ENCODE peak calls at places on chromosomes 4 and X, in seven cellular contexts. O is HepG2, W is H1, G is A549, C is IMR-90, Y is K562, P is SK-N-SH. H is an unnamed sample.

GRCh38 chrX:145803508-145803907 is 14.1 kb upstream of the SLITRK2 start:
- DNase-seq in O (no peak), W (no peak), G (no peak), C (no peak), Y (no peak), P (no peak), H (no peak)

GRCh38 chr4:111512081-111512774 is 633.0 kb upstream of the FAM241A start:
- DNase-seq in O (no peak), W (no peak), G (peak; percentile 71), C (peak; percentile 95), Y (no peak), P (no peak), H (no peak)

GRCh38 chrX:63967541-63967940 is 182.5 kb upstream of the ARHGEF9 start:
- DNase-seq in O (no peak), W (no peak), G (no peak), C (no peak), Y (no peak), P (no peak), H (no peak)

GRCh38 chrX:130975947-130976346 is 72.9 kb upstream of the ENOX2 start:
- DNase-seq in O (peak; percentile 24), W (peak; percentile 45), G (peak; percentile 57), C (peak; percentile 48), Y (peak; percentile 37), P (peak; percentile 39), H (peak; percentile 27)

GRCh38 chr4:25212822-25213221 is 21.0 kb upstream of the PI4K2B start:
- DNase-seq in O (no peak), W (no peak), G (no peak), C (no peak), Y (no peak), P (no peak), H (no peak)

GRCh38 chr4:38266616-38267015 is 306.4 kb downstream of the PTTG2 start:
- DNase-seq in O (peak; percentile 6), W (no peak), G (no peak), C (peak; percentile 48), Y (peak; percentile 15), P (no peak), H (no peak)

GRCh38 chr4:41216294-41217019 is 2.1 kb upstream of the APBB2 start:
- DNase-seq in O (peak; percentile 84), W (peak; percentile 91), G (peak; percentile 87), C (peak; percentile 57), Y (peak; percentile 75), P (peak; percentile 91), H (peak; percentile 80)

GRCh38 chr4:6250235-6250983 is 19.2 kb upstream of the WFS1 start:
- DNase-seq in O (peak; percentile 67), W (peak; percentile 62), G (peak; percentile 62), C (peak; percentile 59), Y (peak; percentile 63), P (peak; percentile 76), H (peak; percentile 43)

GRCh38 chr4:37246891-37247290 is 2.3 kb downstream of the NWD2 start:
- DNase-seq in O (no peak), W (no peak), G (no peak), C (no peak), Y (no peak), P (no peak), H (no peak)

GRCh38 chr4:2935762-2936743 is 27.2 kb downstream of the NOP14 start:
- DNase-seq in O (no peak), W (no peak), G (peak; percentile 40), C (no peak), Y (no peak), P (no peak), H (no peak)

GRCh38 chr4:159097785-159098184 is 5.1 kb upstream of the RAPGEF2 start:
- DNase-seq in O (no peak), W (no peak), G (peak; percentile 3), C (no peak), Y (no peak), P (no peak), H (no peak)

GRCh38 chr4:75696036-75696435 is 22.8 kb upstream of the G3BP2 start:
- DNase-seq in O (no peak), W (no peak), G (no peak), C (no peak), Y (no peak), P (no peak), H (no peak)

GRCh38 chrX:7253565-7253964 is 105.6 kb upstream of the PUDP start:
- DNase-seq in O (no peak), W (no peak), G (no peak), C (no peak), Y (no peak), P (no peak), H (no peak)

GRCh38 chr4:26748805-26749204 is 111.8 kb upstream of the STIM2 start:
- DNase-seq in O (no peak), W (no peak), G (no peak), C (no peak), Y (no peak), P (no peak), H (no peak)

GRCh38 chr4:84158670-84159069 is 340.4 kb downstream of the NKX6-1 start:
- DNase-seq in O (no peak), W (no peak), G (no peak), C (no peak), Y (no peak), P (no peak), H (no peak)

GRCh38 chr4:5836943-5837342 is 55.9 kb downstream of the CRMP1 start:
- DNase-seq in O (peak; percentile 46), W (no peak), G (no peak), C (no peak), Y (no peak), P (no peak), H (no peak)

GRCh38 chr4:71186566-71187398 is 152.0 kb upstream of the SLC4A4 start:
- DNase-seq in O (no peak), W (no peak), G (peak; percentile 33), C (peak; percentile 53), Y (no peak), P (peak; percentile 61), H (peak; percentile 57)

GRCh38 chrX:56233100-56233499 is 944 bp downstream of the KLF8 start:
- DNase-seq in O (no peak), W (peak; percentile 43), G (no peak), C (no peak), Y (no peak), P (no peak), H (no peak)

GRCh38 chr4:26141916-26142638 is 178.7 kb upstream of the RBPJ start:
- DNase-seq in O (no peak), W (no peak), G (no peak), C (peak; percentile 83), Y (no peak), P (no peak), H (no peak)

GRCh38 chr4:78558421-78558820 is 6.9 kb downstream of the ANXA3 start:
- DNase-seq in O (no peak), W (no peak), G (no peak), C (no peak), Y (no peak), P (no peak), H (no peak)

GRCh38 chr4:78562687-78563086 is 11.1 kb downstream of the ANXA3 start:
- DNase-seq in O (no peak), W (no peak), G (no peak), C (no peak), Y (no peak), P (no peak), H (no peak)

GRCh38 chr4:78557841-78558240 is 6.3 kb downstream of the ANXA3 start:
- DNase-seq in O (no peak), W (no peak), G (no peak), C (no peak), Y (no peak), P (no peak), H (no peak)

GRCh38 chr4:78561677-78562076 is 10.1 kb downstream of the ANXA3 start:
- DNase-seq in O (peak; percentile 21), W (no peak), G (no peak), C (no peak), Y (no peak), P (no peak), H (no peak)

GRCh38 chr4:78560296-78560963 is 8.9 kb downstream of the ANXA3 start:
- DNase-seq in O (no peak), W (no peak), G (peak; percentile 71), C (peak; percentile 94), Y (no peak), P (no peak), H (no peak)
- TF ChIP-seq USF2 in O (no peak), W (no peak), G (no peak), C (no peak), Y (no peak), P (no peak), H (no peak)

DNA sequence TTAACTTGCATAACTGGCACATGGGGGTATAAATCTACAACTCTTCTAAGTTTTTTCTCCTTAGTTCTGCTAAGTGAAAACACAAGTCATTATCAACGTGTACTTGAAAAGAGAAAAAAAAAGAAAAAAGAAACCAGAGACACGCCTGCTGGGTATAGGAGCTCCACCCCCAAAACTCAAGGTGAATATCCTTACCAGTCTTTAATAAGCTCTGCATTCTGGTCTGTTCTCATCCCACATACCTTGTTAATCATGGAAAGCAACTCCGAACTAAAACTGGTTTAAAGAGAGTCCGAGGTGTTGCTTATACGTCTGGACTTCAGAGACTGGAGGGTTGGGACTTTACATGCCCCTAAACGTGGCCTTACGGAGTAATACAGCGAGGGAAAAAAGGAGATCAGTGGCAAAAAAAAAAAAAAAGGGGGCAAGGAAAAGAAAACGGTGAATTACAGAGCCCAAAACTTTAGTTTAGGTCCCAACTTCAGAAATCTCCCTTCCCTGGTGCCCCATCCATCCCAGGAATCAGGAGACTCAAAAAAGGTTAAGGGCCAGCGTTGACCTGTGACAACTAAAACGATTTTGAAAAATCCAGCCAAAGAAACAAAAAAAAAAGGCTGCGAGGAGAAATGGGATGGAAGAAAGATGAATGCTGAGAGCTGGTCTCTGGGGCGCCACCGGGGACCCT is 997 bp downstream of the PGRMC2 start:
- DNase-seq in O (peak; percentile 44), W (no peak), G (peak; percentile 53), C (peak; percentile 61), Y (peak; percentile 33), P (peak; percentile 29), H (no peak)
- TF ChIP-seq USF2 in O (no peak), W (no peak), G (no peak), C (no peak), Y (no peak), P (no peak), H (no peak)

GRCh38 chr4:142416711-142417275 is 429.3 kb downstream of the INPP4B start:
- DNase-seq in O (no peak), W (no peak), G (no peak), C (peak; percentile 42), Y (no peak), P (no peak), H (no peak)

GRCh38 chr4:142418697-142419096 is 427.4 kb downstream of the INPP4B start:
- DNase-seq in O (no peak), W (no peak), G (no peak), C (no peak), Y (no peak), P (no peak), H (no peak)

GRCh38 chr4:142414336-142414945 is 431.7 kb downstream of the INPP4B start:
- DNase-seq in O (no peak), W (no peak), G (no peak), C (no peak), Y (no peak), P (no peak), H (no peak)

GRCh38 chr4:142413516-142413915 is 432.6 kb downstream of the INPP4B start:
- DNase-seq in O (no peak), W (no peak), G (no peak), C (no peak), Y (no peak), P (no peak), H (no peak)

GRCh38 chr4:142416121-142416520 is 430.0 kb downstream of the INPP4B start:
- DNase-seq in O (no peak), W (no peak), G (no peak), C (peak; percentile 72), Y (no peak), P (no peak), H (no peak)
- TF ChIP-seq USF2 in O (no peak), W (no peak), G (no peak), C (no peak), Y (no peak), P (no peak), H (no peak)

GRCh38 chr4:115675721-115676120 is 562.3 kb upstream of the NDST4 start:
- DNase-seq in O (no peak), W (no peak), G (no peak), C (no peak), Y (no peak), P (no peak), H (no peak)
- TF ChIP-seq USF2 in O (no peak), W (no peak), G (no peak), C (no peak), Y (no peak), P (no peak), H (no peak)

H was measured in WTC11.